ENCODE peak calls at places on chromosomes 5 and 9, in nine cellular contexts. L is frontal cortex; N is skeletal muscle cell; F is M059J; R is spleen; C is suprapubic skin; Z is effector memory CD8-positive, alpha-beta T cell; U is right lobe of liver; V is COR-L47. D is an unnamed sample.

GRCh38 chr9:71910602-71911060 is 362 bp downstream of the ABHD17B start:
- DNase-seq in C (no peak), Z (no peak), V (no peak), N (no peak), F (no peak), L (no peak), U (peak), R (no peak), D (no peak)

GRCh38 chr5:1779782-1780620 is 19.6 kb downstream of the MRPL36 start:
- DNase-seq in L (no peak), N (no peak), V (no peak), C (peak), F (no peak), U (no peak), Z (no peak), R (peak), D (no peak)

GRCh38 chr5:3595102-3595961 is at the start of gene IRX1:
- DNase-seq in L (no peak), V (no peak), C (peak), N (no peak), U (no peak), Z (no peak), F (peak), R (no peak), D (peak)

GRCh38 chr5:35828092-35828598 is 28.5 kb upstream of the IL7R start:
- DNase-seq in F (no peak), C (no peak), L (no peak), V (no peak), Z (no peak), U (no peak), R (no peak), N (no peak), D (no peak)

GRCh38 chr9:86077286-86077685 is 22.1 kb downstream of the GOLM1 start:
- DNase-seq in R (no peak), F (no peak), C (no peak), N (no peak), Z (no peak), U (no peak), L (no peak), V (no peak), D (peak)

GRCh38 chr9:128987800-128988199 is 40.3 kb downstream of the NUP188 start:
- DNase-seq in C (no peak), F (peak), L (no peak), Z (no peak), V (no peak), R (no peak), N (peak), U (no peak), D (no peak)

GRCh38 chr5:93360436-93361100 is 220.5 kb downstream of the NR2F1-AS1 start:
- DNase-seq in Z (no peak), N (no peak), L (no peak), V (no peak), F (no peak), C (no peak), R (no peak), U (no peak), D (no peak)

GRCh38 chr9:70011366-70011765 is 32.3 kb upstream of the MAMDC2 start:
- DNase-seq in C (no peak), V (no peak), N (no peak), U (no peak), F (peak), L (no peak), Z (no peak), R (no peak), D (no peak)

GRCh38 chr5:156354571-156354970 is 27.6 kb downstream of the SGCD start:
- DNase-seq in C (no peak), F (no peak), U (no peak), Z (no peak), R (no peak), V (no peak), N (peak), L (no peak), D (no peak)

GRCh38 chr9:16726023-16726422 is 144.4 kb downstream of the BNC2 start:
- DNase-seq in Z (no peak), U (no peak), L (no peak), F (peak), N (no peak), V (peak), R (no peak), C (no peak), D (no peak)

GRCh38 chr9:136313111-136314055 is 9.5 kb upstream of the CCDC187 start:
- DNase-seq in N (no peak), V (no peak), F (no peak), Z (no peak), L (no peak), U (no peak), C (no peak), R (no peak), D (no peak)

GRCh38 chr5:112628219-112628618 is 109.5 kb upstream of the APC start:
- DNase-seq in U (no peak), C (no peak), L (no peak), R (no peak), V (no peak), Z (no peak), F (no peak), N (no peak), D (no peak)

GRCh38 chr5:179290681-179291540 is 54.4 kb downstream of the ADAMTS2 start:
- DNase-seq in R (peak), N (no peak), U (peak), L (no peak), F (no peak), Z (no peak), V (no peak), C (peak), D (no peak)

GRCh38 chr5:91499943-91500531 is 116.9 kb upstream of the ARRDC3 start:
- DNase-seq in F (peak), V (peak), R (no peak), C (no peak), Z (no peak), L (peak), U (no peak), N (peak), D (no peak)

D was measured in mesenteric fat pad.